ENCODE peak calls at places on chromosomes 7 and 10, in ten cellular contexts. R is astrocyte; H is IMR-90; E is hepatic stellate cell; M is activated CD8-positive, alpha-beta memory T cell treated with anti-CD3 and anti-CD28 coated beads, Interleukin-2, amount 50 U/mL, for 4 hours; K is putamen; Z is M059J; L is GOT3; P is activated T-helper 1 cell treated with anti-CD3 and anti-CD28 coated beads, Interleukin-12 subunit alpha, Interleukin-12 subunit beta, Interleukin-2, Interleukin-4 antibody, amounts not matched to agents 30 ng/mL and 10 ng/mL and 1 ng/mL, durations not matched to agents 14 hours and 24 hours and 36 hours; T is epithelial cell of esophagus. V is an unnamed sample.

GRCh38 chr10:132066186-132066585 is 440 bp downstream of the JAKMIP3 start:
- DNase-seq in H (no peak), Z (no peak), M (no peak), R (peak), T (no peak), K (no peak), E (peak), L (no peak), P (no peak), V (peak)

GRCh38 chr7:19268737-19269136 is 123.5 kb upstream of the FERD3L start:
- DNase-seq in H (peak), T (peak), Z (no peak), P (no peak), K (no peak), M (no peak), L (no peak), E (no peak), R (no peak), V (no peak)

GRCh38 chr10:46547331-46547880 is 9.1 kb downstream of the GPRIN2 start:
- DNase-seq in M (peak), E (no peak), H (no peak), T (no peak), R (no peak), K (no peak), P (no peak), Z (no peak), L (no peak), V (no peak)

GRCh38 chr7:127930341-127931328 is 100.6 kb downstream of the LRRC4 start:
- DNase-seq in E (no peak), M (no peak), L (no peak), R (no peak), Z (no peak), T (no peak), H (no peak), K (no peak), P (no peak), V (no peak)

GRCh38 chr10:519716-520401 is 169.6 kb downstream of the DIP2C start:
- DNase-seq in H (no peak), T (no peak), R (no peak), E (no peak), M (no peak), Z (no peak), K (no peak), L (no peak), P (no peak), V (no peak)

GRCh38 chr10:58475322-58476277 is 37.1 kb upstream of the BICC1 start:
- DNase-seq in Z (peak), P (no peak), T (no peak), M (no peak), R (peak), L (no peak), K (no peak), E (peak), H (peak), V (peak)

GRCh38 chr10:61464461-61465215 is 11.5 kb upstream of the TMEM26 start:
- DNase-seq in L (no peak), E (no peak), T (peak), R (peak), H (peak), M (no peak), P (no peak), K (no peak), Z (peak), V (peak)

GRCh38 chr10:57716884-57717283 is 550.8 kb downstream of the IPMK start:
- DNase-seq in R (peak), K (no peak), T (peak), H (peak), L (no peak), M (no peak), E (no peak), Z (peak), P (no peak), V (peak)

GRCh38 chr10:58158806-58159205 is 108.9 kb downstream of the IPMK start:
- DNase-seq in H (peak), P (no peak), R (peak), M (no peak), K (no peak), T (no peak), L (no peak), Z (peak), E (no peak), V (no peak)

GRCh38 chr7:155262010-155262409 is 35.7 kb upstream of the INSIG1 start:
- DNase-seq in M (no peak), Z (no peak), P (no peak), E (no peak), L (no peak), R (no peak), K (no peak), T (no peak), H (no peak), V (no peak)

GRCh38 chr10:57823398-57823797 is 444.3 kb downstream of the IPMK start:
- DNase-seq in P (no peak), M (no peak), K (no peak), Z (no peak), R (no peak), T (no peak), E (no peak), H (no peak), L (no peak), V (no peak)

GRCh38 chr7:113582471-113582870 is 336.3 kb downstream of the PPP1R3A start:
- DNase-seq in M (no peak), K (no peak), E (no peak), R (peak), Z (peak), T (peak), L (no peak), H (no peak), P (no peak), V (peak)

V was measured in brain microvascular endothelial cell.